ENCODE peak calls at places on chromosomes 1 and 21, in six cellular contexts. T is sigmoid colon, V is tibial artery, K is right atrium auricular region, P is heart left ventricle, C is GM23338. B is an unnamed sample. For H3K36me3 and H3K4me1, the result is how much of the 10 kb centered on the place peaks cover.

GRCh38 chr1:191577213-191577612 is 581.0 kb upstream of the RGS18 start:
- DNase-seq in T (no peak), V (no peak), K (no peak), P (no peak), C (no peak), B (no peak)

GRCh38 chr21:31873696-31874599 is 1.1 kb downstream of the HUNK start:
- DNase-seq in T (peak), V (no peak), K (no peak), P (peak), C (peak), B (no peak)

GRCh38 chr1:201506092-201506491 is 831 bp downstream of the CSRP1 start:
- DNase-seq in T (peak), V (no peak), K (no peak), P (no peak), C (no peak), B (no peak)

GRCh38 chr1:114033219-114033706 is 54.0 kb downstream of the OLFML3 start:
- DNase-seq in T (no peak), V (no peak), K (no peak), P (no peak), C (peak), B (no peak)

GRCh38 chr1:150273310-150273709 is 720 bp downstream of the C1orf54 start:
- DNase-seq in T (no peak), V (no peak), K (no peak), P (no peak), C (peak), B (no peak)

GRCh38 chr1:174871886-174872285 is 127.9 kb upstream of the CACYBP start:
- DNase-seq in T (no peak), V (no peak), K (no peak), P (no peak), C (peak), B (peak)

GRCh38 chr1:205248793-205249601 is 21.3 kb downstream of the TMCC2 start:
- DNase-seq in T (peak), V (peak), K (peak), P (no peak), C (no peak), B (no peak)

GRCh38 chr1:53410100-53410541 is 49.1 kb upstream of the DMRTB1 start:
- DNase-seq in T (peak), V (no peak), K (no peak), P (no peak), C (peak), B (no peak)

GRCh38 chr1:51916587-51917405 is 38.3 kb upstream of the NRDC start:
- DNase-seq in T (no peak), V (no peak), K (no peak), P (no peak), C (no peak), B (no peak)

GRCh38 chr21:34865922-34866271 is 183.2 kb downstream of the RUNX1 start:
- DNase-seq in T (no peak), V (no peak), K (no peak), P (no peak), C (peak), B (peak)

GRCh38 chr1:201426395-201427310 is 5.1 kb upstream of the TNNI1 start:
- DNase-seq in T (no peak), V (no peak), K (no peak), P (peak), C (no peak), B (no peak)

GRCh38 chr21:31498985-31499384 is 154.9 kb upstream of the TIAM1 start:
- DNase-seq in T (no peak), V (no peak), K (no peak), P (no peak), C (peak), B (no peak)

DNA sequence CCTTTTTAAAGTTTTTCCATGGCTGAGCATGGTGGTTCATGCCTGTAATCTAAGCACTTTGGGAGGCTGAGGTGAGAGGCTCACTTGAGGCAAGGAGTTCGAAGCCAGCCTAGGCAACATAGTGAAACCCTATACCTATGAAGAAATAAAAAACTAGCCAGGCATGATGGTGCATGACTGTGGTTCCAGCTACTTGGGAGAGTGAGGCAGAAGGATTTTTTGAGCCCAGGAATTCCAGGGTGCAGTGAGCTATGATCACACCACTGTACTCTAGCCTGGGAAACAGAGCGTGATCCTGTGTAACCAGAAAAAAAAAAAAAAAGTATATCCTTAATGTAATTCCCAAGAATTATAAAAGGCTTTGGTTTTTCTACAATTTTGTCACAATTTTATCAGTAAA is 17.4 kb downstream of the DEPDC1 start:
- DNase-seq in T (no peak), V (no peak), K (no peak), P (no peak), C (no peak), B (no peak)
- H3K36me3 ChIP-seq in T (under half), V (under half), K (under half), P (under half), C (half or more), B (under half)

GRCh38 chr1:67723126-67723525 is 38.1 kb downstream of the GADD45A start:
- DNase-seq in T (no peak), V (no peak), K (no peak), P (no peak), C (no peak), B (no peak)
- H3K4me1 ChIP-seq in T (under half), V (under half), K (under half), P (under half), C (under half), B (under half)

GRCh38 chr1:224300346-224300745 is 29.6 kb downstream of the NVL start:
- DNase-seq in T (no peak), V (no peak), K (no peak), P (no peak), C (no peak), B (no peak)

GRCh38 chr1:224298344-224299330 is 31.3 kb downstream of the NVL start:
- DNase-seq in T (no peak), V (no peak), K (no peak), P (no peak), C (no peak), B (no peak)

GRCh38 chr1:224292419-224292818 is 37.6 kb downstream of the NVL start:
- DNase-seq in T (no peak), V (no peak), K (no peak), P (no peak), C (no peak), B (no peak)

DNA sequence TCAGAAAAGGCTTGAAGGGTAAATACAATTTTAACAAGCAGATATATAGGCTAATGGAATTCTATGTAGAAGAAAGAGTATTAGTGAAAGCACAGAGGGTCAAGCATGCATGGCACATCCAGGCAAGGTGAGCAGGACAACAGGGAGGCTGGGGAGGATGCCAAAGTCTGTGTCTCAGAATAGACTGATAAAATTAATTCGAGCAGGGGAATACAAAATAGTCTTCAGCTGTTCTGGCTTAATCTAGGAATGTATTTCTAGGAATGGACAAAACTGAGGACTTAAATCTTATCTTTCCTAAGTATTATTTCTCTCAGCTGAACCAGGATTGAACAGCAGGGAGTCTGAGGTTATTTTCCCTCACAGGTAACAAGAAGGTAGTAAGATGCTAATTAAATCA is 35.2 kb downstream of the NVL start:
- DNase-seq in T (no peak), V (no peak), K (no peak), P (no peak), C (no peak), B (no peak)
- H3K4me3 ChIP-seq in T (no peak), V (no peak), K (no peak), P (no peak), C (no peak), B (no peak)

GRCh38 chr1:84570436-84571149 is 3.6 kb downstream of the CTBS start:
- DNase-seq in T (no peak), V (no peak), K (no peak), P (no peak), C (no peak), B (no peak)
- H3K36me3 ChIP-seq in T (under half), V (under half), K (under half), P (under half), C (under half), B (under half)

GRCh38 chr1:115506523-115507255 is 135.1 kb upstream of the VANGL1 start:
- DNase-seq in T (no peak), V (no peak), K (peak), P (no peak), C (no peak), B (no peak)

GRCh38 chr1:115501476-115501875 is 140.3 kb upstream of the VANGL1 start:
- DNase-seq in T (no peak), V (no peak), K (no peak), P (no peak), C (no peak), B (no peak)

GRCh38 chr1:115507916-115508315 is 133.9 kb upstream of the VANGL1 start:
- DNase-seq in T (no peak), V (no peak), K (no peak), P (no peak), C (no peak), B (no peak)

GRCh38 chr1:115507256-115507589 is 134.5 kb upstream of the VANGL1 start:
- DNase-seq in T (no peak), V (no peak), K (no peak), P (no peak), C (peak), B (peak)

DNA sequence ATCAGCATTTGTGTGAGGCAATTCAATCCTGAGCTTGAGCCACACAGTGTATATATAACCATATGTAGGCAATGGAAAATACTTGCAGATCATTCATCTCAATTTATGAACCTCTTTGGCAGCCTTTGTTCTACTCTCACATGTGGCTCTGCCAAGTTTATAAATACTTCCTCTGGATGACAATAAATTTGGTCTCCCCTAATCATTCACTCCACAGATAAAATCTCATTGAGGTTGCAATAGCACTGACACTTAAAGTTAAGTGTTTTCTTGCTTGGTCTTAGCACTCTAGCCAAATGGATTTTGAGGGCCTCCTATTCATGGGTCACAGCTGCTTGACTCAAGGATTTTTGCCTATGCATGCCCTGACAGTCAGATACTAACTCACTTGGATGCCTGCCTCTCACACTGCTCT is 136.6 kb upstream of the VANGL1 start:
- DNase-seq in T (no peak), V (no peak), K (no peak), P (no peak), C (no peak), B (no peak)
- H3K4me1 ChIP-seq in T (under half), V (under half), K (under half), P (under half), C (under half), B (under half)

DNA sequence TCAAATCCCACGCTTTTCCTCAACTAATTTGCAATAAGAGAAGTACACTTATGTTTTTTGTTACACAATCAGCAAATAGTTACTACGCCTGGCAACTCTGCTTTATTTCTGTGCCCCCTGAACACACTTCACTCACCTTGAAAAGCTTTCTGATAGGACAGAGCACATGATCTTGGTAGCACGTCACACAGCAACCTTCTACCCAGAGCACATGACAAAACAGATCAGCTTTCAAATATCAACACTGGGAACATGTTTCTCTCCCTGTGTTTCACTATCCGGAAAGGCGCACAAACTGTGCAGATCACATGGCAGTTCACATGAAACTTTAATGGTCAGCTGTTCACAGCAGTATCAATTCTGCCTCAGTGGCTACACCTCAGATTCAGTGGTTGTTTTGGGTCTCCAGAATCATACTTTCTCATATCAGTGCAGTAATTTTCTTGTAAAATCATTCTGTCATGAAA is 2.2 kb downstream of the SLC19A2 start:
- DNase-seq in T (no peak), V (peak), K (peak), P (peak), C (no peak), B (no peak)
- H3K4me3 ChIP-seq in T (peak), V (peak), K (peak), P (peak), C (peak), B (no peak)

DNA sequence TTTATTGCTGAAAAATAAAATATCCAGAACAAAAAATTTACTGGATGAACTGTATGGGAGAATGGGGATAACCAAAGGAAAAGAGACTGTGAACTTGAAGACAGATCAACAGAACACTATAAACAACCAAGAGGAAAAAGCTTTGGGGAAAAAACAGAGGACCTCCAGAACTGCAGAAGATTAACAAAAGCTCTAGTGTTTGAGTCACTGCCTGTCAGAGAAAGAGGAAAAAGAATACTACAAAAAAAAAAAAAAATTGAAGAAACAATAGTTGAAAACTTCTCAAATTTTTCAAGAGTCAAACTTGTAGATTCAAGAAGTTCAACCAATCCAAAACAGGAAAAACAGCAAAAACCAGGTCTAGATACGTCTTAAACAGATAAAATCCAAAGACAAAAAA is 44.3 kb downstream of the ARHGAP29 start:
- DNase-seq in T (no peak), V (no peak), K (no peak), P (no peak), C (no peak), B (no peak)
- H3K36me3 ChIP-seq in T (under half), V (under half), K (under half), P (under half), C (under half), B (under half)

GRCh38 chr1:156122519-156123355 is 8.2 kb downstream of the LMNA start:
- DNase-seq in T (peak), V (peak), K (peak), P (peak), C (no peak), B (no peak)

GRCh38 chr1:156126043-156126700 is 11.7 kb downstream of the LMNA start:
- DNase-seq in T (peak), V (peak), K (peak), P (peak), C (peak), B (no peak)

GRCh38 chr1:156126701-156127534 is 12.4 kb downstream of the LMNA start:
- DNase-seq in T (peak), V (peak), K (peak), P (peak), C (no peak), B (no peak)

GRCh38 chr1:156123356-156124196 is 9.1 kb downstream of the LMNA start:
- DNase-seq in T (peak), V (peak), K (peak), P (peak), C (peak), B (no peak)

GRCh38 chr1:156124557-156125483 is 10.3 kb downstream of the LMNA start:
- DNase-seq in T (no peak), V (peak), K (no peak), P (peak), C (peak), B (no peak)
- H3K4me1 ChIP-seq in T (half or more), V (half or more), K (half or more), P (half or more), C (half or more), B (under half)